ENCODE peak calls at places on chromosomes 6 and 20, in nine cellular contexts. One of them, this sample, is unnamed.

GRCh38 chr6:169070506-169071176 is 183.0 kb downstream of the THBS2 start:
- DNase-seq in fibroblast of mammary gland: peak; percentile 100
- DNase-seq in GM10248: no peak
- DNase-seq in left cardiac atrium: peak; percentile 85
- DNase-seq in NCI-H748 treated with DMSO at 0.1 percent for 48 hours: no peak
- DNase-seq in Kasumi-1: no peak
- DNase-seq in Panc1: peak; percentile 98
- DNase-seq in HS-5: peak; percentile 95
- DNase-seq in GM13977: no peak
- DNase-seq in this sample: no peak

GRCh38 chr20:36644032-36644712 is 1.8 kb downstream of the SLA2 start:
- DNase-seq in fibroblast of mammary gland: no peak
- DNase-seq in GM10248: no peak
- DNase-seq in left cardiac atrium: no peak
- DNase-seq in NCI-H748 treated with DMSO at 0.1 percent for 48 hours: no peak
- DNase-seq in Kasumi-1: no peak
- DNase-seq in Panc1: no peak
- DNase-seq in HS-5: no peak
- DNase-seq in GM13977: no peak
- DNase-seq in this sample: no peak

GRCh38 chr20:35978041-35978513 is 9.7 kb downstream of the CNBD2 start:
- DNase-seq in fibroblast of mammary gland: peak; percentile 26
- DNase-seq in GM10248: no peak
- DNase-seq in left cardiac atrium: no peak
- DNase-seq in NCI-H748 treated with DMSO at 0.1 percent for 48 hours: no peak
- DNase-seq in Kasumi-1: no peak
- DNase-seq in Panc1: no peak
- DNase-seq in HS-5: no peak
- DNase-seq in GM13977: no peak
- DNase-seq in this sample: no peak

GRCh38 chr6:14280006-14280510 is 162.5 kb downstream of the CD83 start:
- DNase-seq in fibroblast of mammary gland: no peak
- DNase-seq in GM10248: no peak
- DNase-seq in left cardiac atrium: no peak
- DNase-seq in NCI-H748 treated with DMSO at 0.1 percent for 48 hours: no peak
- DNase-seq in Kasumi-1: no peak
- DNase-seq in Panc1: no peak
- DNase-seq in HS-5: no peak
- DNase-seq in GM13977: no peak
- DNase-seq in this sample: no peak

GRCh38 chr6:44102527-44102926 is 24.7 kb downstream of the MRPL14 start:
- DNase-seq in fibroblast of mammary gland: no peak
- DNase-seq in GM10248: no peak
- DNase-seq in left cardiac atrium: no peak
- DNase-seq in NCI-H748 treated with DMSO at 0.1 percent for 48 hours: no peak
- DNase-seq in Kasumi-1: no peak
- DNase-seq in Panc1: no peak
- DNase-seq in HS-5: no peak
- DNase-seq in GM13977: no peak
- DNase-seq in this sample: no peak

GRCh38 chr6:139030539-139030938 is 2.0 kb downstream of the ABRACL start:
- DNase-seq in fibroblast of mammary gland: no peak
- DNase-seq in GM10248: peak; percentile 52
- DNase-seq in left cardiac atrium: no peak
- DNase-seq in NCI-H748 treated with DMSO at 0.1 percent for 48 hours: peak; percentile 33
- DNase-seq in Kasumi-1: peak; percentile 90
- DNase-seq in Panc1: no peak
- DNase-seq in HS-5: no peak
- DNase-seq in GM13977: peak; percentile 70
- DNase-seq in this sample: no peak

GRCh38 chr20:44180814-44181213 is 6.2 kb downstream of the JPH2 start:
- DNase-seq in fibroblast of mammary gland: no peak
- DNase-seq in GM10248: no peak
- DNase-seq in left cardiac atrium: peak; percentile 58
- DNase-seq in NCI-H748 treated with DMSO at 0.1 percent for 48 hours: no peak
- DNase-seq in Kasumi-1: no peak
- DNase-seq in Panc1: no peak
- DNase-seq in HS-5: no peak
- DNase-seq in GM13977: no peak
- DNase-seq in this sample: no peak

GRCh38 chr6:53301801-53302537 is 46.8 kb downstream of the ELOVL5 start:
- DNase-seq in fibroblast of mammary gland: no peak
- DNase-seq in GM10248: no peak
- DNase-seq in left cardiac atrium: no peak
- DNase-seq in NCI-H748 treated with DMSO at 0.1 percent for 48 hours: no peak
- DNase-seq in Kasumi-1: no peak
- DNase-seq in Panc1: no peak
- DNase-seq in HS-5: no peak
- DNase-seq in GM13977: no peak
- DNase-seq in this sample: no peak

GRCh38 chr6:3627501-3627900 is 124.0 kb downstream of the PXDC1 start:
- DNase-seq in fibroblast of mammary gland: no peak
- DNase-seq in GM10248: no peak
- DNase-seq in left cardiac atrium: no peak
- DNase-seq in NCI-H748 treated with DMSO at 0.1 percent for 48 hours: peak; percentile 96
- DNase-seq in Kasumi-1: no peak
- DNase-seq in Panc1: no peak
- DNase-seq in HS-5: no peak
- DNase-seq in GM13977: no peak
- DNase-seq in this sample: no peak

GRCh38 chr20:63212792-63213191 is 3.1 kb downstream of the YTHDF1 start:
- DNase-seq in fibroblast of mammary gland: no peak
- DNase-seq in GM10248: no peak
- DNase-seq in left cardiac atrium: no peak
- DNase-seq in NCI-H748 treated with DMSO at 0.1 percent for 48 hours: no peak
- DNase-seq in Kasumi-1: no peak
- DNase-seq in Panc1: no peak
- DNase-seq in HS-5: no peak
- DNase-seq in GM13977: no peak
- DNase-seq in this sample: no peak

GRCh38 chr20:8361008-8361652 is 229.1 kb downstream of the PLCB1 start:
- DNase-seq in fibroblast of mammary gland: peak; percentile 69
- DNase-seq in GM10248: no peak
- DNase-seq in left cardiac atrium: no peak
- DNase-seq in NCI-H748 treated with DMSO at 0.1 percent for 48 hours: no peak
- DNase-seq in Kasumi-1: peak; percentile 10
- DNase-seq in Panc1: no peak
- DNase-seq in HS-5: peak; percentile 37
- DNase-seq in GM13977: no peak
- DNase-seq in this sample: no peak

GRCh38 chr20:53826597-53827291 is 233.1 kb upstream of the ZNF217 start:
- DNase-seq in fibroblast of mammary gland: peak; percentile 45
- DNase-seq in GM10248: no peak
- DNase-seq in left cardiac atrium: no peak
- DNase-seq in NCI-H748 treated with DMSO at 0.1 percent for 48 hours: no peak
- DNase-seq in Kasumi-1: no peak
- DNase-seq in Panc1: no peak
- DNase-seq in HS-5: no peak
- DNase-seq in GM13977: no peak
- DNase-seq in this sample: no peak

GRCh38 chr20:62875419-62876355 is 14.1 kb upstream of the TCFL5 start:
- DNase-seq in fibroblast of mammary gland: peak; percentile 86
- DNase-seq in GM10248: no peak
- DNase-seq in left cardiac atrium: peak; percentile 86
- DNase-seq in NCI-H748 treated with DMSO at 0.1 percent for 48 hours: peak; percentile 58
- DNase-seq in Kasumi-1: no peak
- DNase-seq in Panc1: no peak
- DNase-seq in HS-5: no peak
- DNase-seq in GM13977: no peak
- DNase-seq in this sample: no peak

This sample was measured in SK-N-MC.